ENCODE peak calls at places on chromosomes 3 and 15, in seven cellular contexts. Y is stimulated activated naive CD8-positive, alpha-beta T cell treated with anti-CD3 and anti-CD28 coated beads, Interleukin-15, Interleukin-2, amounts not matched to agents 100 U/mL and 50 U/mL, for 24 hours; R is naive thymus-derived CD8-positive, alpha-beta T cell; L is cortex of kidney; F is effector CD4-positive, alpha-beta T cell; P is NCI-H460; S is stimulated activated CD4-positive, alpha-beta T cell treated with anti-CD3 and anti-CD28 coated beads, Interleukin-4, amount 100 ng/mL, for 24 hours. X is an unnamed sample.

GRCh38 chr3:194879991-194880939 is 194.6 kb downstream of the FAM43A start:
- DNase-seq in Y (no peak), R (no peak), L (no peak), F (no peak), P (no peak), S (no peak), X (no peak)

GRCh38 chr15:72685301-72685924 is 569 bp downstream of the HIGD2B start:
- DNase-seq in Y (no peak), R (no peak), L (no peak), F (no peak), P (no peak), S (peak), X (no peak)

GRCh38 chr15:64571857-64572291 is 111.5 kb downstream of the ZNF609 start:
- DNase-seq in Y (no peak), R (no peak), L (no peak), F (no peak), P (no peak), S (no peak), X (no peak)

GRCh38 chr15:26438316-26438715 is 334.6 kb downstream of the GABRB3 start:
- DNase-seq in Y (no peak), R (no peak), L (no peak), F (no peak), P (no peak), S (no peak), X (peak)

GRCh38 chr3:172106989-172107388 is 67.6 kb downstream of the FNDC3B start:
- DNase-seq in Y (peak), R (peak), L (no peak), F (peak), P (no peak), S (peak), X (peak)

GRCh38 chr3:170178631-170179030 is 2.9 kb downstream of the PHC3 start:
- DNase-seq in Y (peak), R (peak), L (no peak), F (peak), P (no peak), S (peak), X (no peak)

GRCh38 chr15:96020133-96020532 is 310.4 kb upstream of the NR2F2 start:
- DNase-seq in Y (no peak), R (no peak), L (no peak), F (no peak), P (no peak), S (no peak), X (no peak)

GRCh38 chr3:66856555-66856954 is 141.6 kb upstream of the KBTBD8 start:
- DNase-seq in Y (no peak), R (no peak), L (no peak), F (no peak), P (no peak), S (no peak), X (no peak)

GRCh38 chr3:85068911-85069310 is 110.1 kb downstream of the CADM2 start:
- DNase-seq in Y (no peak), R (no peak), L (no peak), F (no peak), P (no peak), S (no peak), X (no peak)

GRCh38 chr3:155743616-155744015 is 1.3 kb downstream of the PLCH1 start:
- DNase-seq in Y (no peak), R (no peak), L (no peak), F (no peak), P (no peak), S (no peak), X (no peak)

GRCh38 chr3:10017636-10018292 is 8.5 kb upstream of the FANCD2 start:
- DNase-seq in Y (peak), R (no peak), L (no peak), F (no peak), P (no peak), S (peak), X (no peak)

GRCh38 chr3:148790841-148791240 is 36.8 kb upstream of the CPB1 start:
- DNase-seq in Y (no peak), R (no peak), L (no peak), F (no peak), P (no peak), S (no peak), X (peak)

GRCh38 chr3:150577854-150578253 is 25.3 kb upstream of the SELENOT start:
- DNase-seq in Y (no peak), R (no peak), L (no peak), F (no peak), P (no peak), S (no peak), X (no peak)